ENCODE peak calls at places on chromosome 12, in ten cellular contexts. X is stimulated activated CD4-positive, alpha-beta T cell treated with anti-CD3 and anti-CD28 coated beads, Interleukin-15, amount 100 ng/mL, for 48 hours; W is stimulated activated CD8-positive, alpha-beta memory T cell treated with anti-CD3 and anti-CD28 coated beads, Interleukin-4, amount 100 ng/mL, for 24 hours; U is myocyte; L is HFFc6; Q is activated T-helper 1 cell treated with Interleukin-2 at 50 U/mL for 16 hours; T is head of caudate nucleus; G is tibial artery; F is non-pigmented ciliary epithelial cell; K is T47D. P is an unnamed sample.

GRCh38 chr12:52415870-52416750 is 10.0 kb upstream of the KRT82 start:
- DNase-seq in X (no peak), W (no peak), U (peak), L (peak), Q (no peak), T (no peak), G (peak), F (peak), K (no peak), P (peak)

GRCh38 chr12:21939435-21939834 is 1.8 kb downstream of the ABCC9 start:
- DNase-seq in X (no peak), W (no peak), U (no peak), L (no peak), Q (no peak), T (no peak), G (no peak), F (no peak), K (no peak), P (no peak)

GRCh38 chr12:132625731-132626430 is 7.3 kb downstream of the P2RX2 start:
- DNase-seq in X (no peak), W (no peak), U (peak), L (no peak), Q (no peak), T (no peak), G (no peak), F (no peak), K (no peak), P (no peak)

GRCh38 chr12:51820721-51821422 is 27.6 kb downstream of the FIGNL2 start:
- DNase-seq in X (peak), W (peak), U (peak), L (no peak), Q (peak), T (peak), G (no peak), F (no peak), K (peak), P (peak)

GRCh38 chr12:2561367-2561766 is 233.4 kb upstream of the FKBP4 start:
- DNase-seq in X (no peak), W (no peak), U (no peak), L (no peak), Q (no peak), T (no peak), G (no peak), F (no peak), K (no peak), P (no peak)

GRCh38 chr12:124804011-124804621 is 59.5 kb downstream of the SCARB1 start:
- DNase-seq in X (no peak), W (no peak), U (no peak), L (no peak), Q (no peak), T (peak), G (no peak), F (no peak), K (peak), P (peak)

GRCh38 chr12:103665971-103666370 is 78.9 kb downstream of the STAB2 start:
- DNase-seq in X (no peak), W (no peak), U (no peak), L (no peak), Q (no peak), T (no peak), G (no peak), F (no peak), K (no peak), P (no peak)

GRCh38 chr12:101475751-101476305 is 692 bp downstream of the SPIC start:
- DNase-seq in X (no peak), W (no peak), U (no peak), L (no peak), Q (no peak), T (no peak), G (no peak), F (no peak), K (no peak), P (no peak)